ENCODE peak calls at places on chromosome 10, in four cellular contexts. G is activated CD4-positive, CD25-positive, alpha-beta regulatory T cell; Q is activated effector memory CD4-positive, alpha-beta T cell treated with Interleukin-2 at 50 U/mL for 16 hours; T is left lobe of liver. O is an unnamed sample.

GRCh38 chr10:70564113-70564725 is 38.3 kb downstream of the PRF1 start:
- DNase-seq in G (no peak), Q (no peak), T (no peak), O (no peak)

GRCh38 chr10:97463363-97464132 is 17.6 kb downstream of the ZDHHC16 start:
- DNase-seq in T (peak), G (peak), Q (peak), O (no peak)

GRCh38 chr10:100009283-100009792 is 409 bp downstream of the DNMBP start:
- DNase-seq in T (peak), G (no peak), Q (no peak), O (no peak)

GRCh38 chr10:66862687-66863290 is 63.0 kb upstream of the LRRTM3 start:
- DNase-seq in T (no peak), G (no peak), Q (no peak), O (no peak)

GRCh38 chr10:42149027-42149700 is 489.2 kb downstream of the ZNF33B start:
- DNase-seq in T (no peak), Q (no peak), G (no peak), O (no peak)

GRCh38 chr10:70430489-70431445 is 10.7 kb downstream of the NODAL start:
- DNase-seq in Q (no peak), T (peak), G (no peak), O (no peak)

GRCh38 chr10:87675396-87676376 is 16.0 kb downstream of the PAPSS2 start:
- DNase-seq in Q (no peak), T (no peak), G (no peak), O (no peak)

GRCh38 chr10:86648706-86649426 is 5.5 kb upstream of the OPN4 start:
- DNase-seq in Q (no peak), G (no peak), T (peak), O (no peak)

GRCh38 chr10:76624470-76624869 is 1013.1 kb downstream of the KCNMA1 start:
- DNase-seq in Q (no peak), G (no peak), T (no peak), O (no peak)

GRCh38 chr10:115882021-115882420 is 391.0 kb downstream of the GFRA1 start:
- DNase-seq in G (no peak), Q (no peak), T (no peak), O (no peak)

GRCh38 chr10:97302088-97302791 is 9.8 kb upstream of the ARHGAP19 start:
- DNase-seq in G (no peak), T (peak), Q (no peak), O (no peak)

GRCh38 chr10:78942006-78942405 is 126.8 kb upstream of the ZMIZ1 start:
- DNase-seq in T (no peak), G (no peak), Q (no peak), O (no peak)

GRCh38 chr10:14250496-14250895 is 80.2 kb downstream of the FRMD4A start:
- DNase-seq in Q (no peak), G (no peak), T (no peak), O (no peak)

GRCh38 chr10:19077276-19077675 is 28.7 kb downstream of the MALRD1 start:
- DNase-seq in Q (no peak), G (no peak), T (no peak), O (no peak)

GRCh38 chr10:119521443-119522204 is 20.9 kb downstream of the RGS10 start:
- DNase-seq in Q (no peak), G (no peak), T (no peak), O (no peak)

GRCh38 chr10:117501460-117502035 is 41.0 kb upstream of the EMX2 start:
- DNase-seq in G (no peak), Q (no peak), T (no peak), O (no peak)

GRCh38 chr10:75466886-75467285 is 35.5 kb downstream of the LRMDA start:
- DNase-seq in T (no peak), G (no peak), Q (no peak), O (no peak)

GRCh38 chr10:123472606-123473005 is 193.5 kb upstream of the GPR26 start:
- DNase-seq in Q (no peak), G (no peak), T (no peak), O (no peak)

GRCh38 chr10:30454744-30455498 is 20.9 kb downstream of the MAP3K8 start:
- DNase-seq in G (no peak), T (no peak), Q (no peak), O (no peak)

GRCh38 chr10:114868801-114869200 is 47.2 kb downstream of the FHIP2A start:
- DNase-seq in T (no peak), G (no peak), Q (no peak), O (no peak)

GRCh38 chr10:70328987-70329386 is 45.2 kb upstream of the NPFFR1 start:
- DNase-seq in Q (no peak), T (no peak), G (no peak), O (no peak)

GRCh38 chr10:122336961-122337360 is 37.5 kb upstream of the PLEKHA1 start:
- DNase-seq in T (no peak), Q (no peak), G (no peak), O (no peak)

GRCh38 chr10:79484476-79484875 is 27.9 kb upstream of the EIF5AL1 start:
- DNase-seq in Q (no peak), G (no peak), T (no peak), O (no peak)

GRCh38 chr10:61635946-61636345 is 26.8 kb upstream of the CABCOCO1 start:
- DNase-seq in Q (no peak), T (no peak), G (no peak), O (no peak)

GRCh38 chr10:45353176-45353575 is 20.8 kb upstream of the ALOX5 start:
- DNase-seq in Q (no peak), G (no peak), T (no peak), O (no peak)

GRCh38 chr10:103127241-103127640 is 65.8 kb downstream of the NT5C2 start:
- DNase-seq in Q (no peak), T (no peak), G (no peak), O (no peak)

GRCh38 chr10:89307213-89307612 is 5.4 kb downstream of the IFIT2 start:
- DNase-seq in T (no peak), Q (no peak), G (no peak), O (no peak)

GRCh38 chr10:6465854-6466524 is 114.1 kb downstream of the PRKCQ start:
- DNase-seq in T (no peak), G (no peak), Q (no peak), O (no peak)

GRCh38 chr10:19749185-19749729 is 67.0 kb upstream of the PLXDC2 start:
- DNase-seq in G (no peak), Q (no peak), T (no peak), O (no peak)

GRCh38 chr10:114436941-114437340 is 32.6 kb upstream of the AFAP1L2 start:
- DNase-seq in G (no peak), Q (no peak), T (no peak), O (no peak)

GRCh38 chr10:79127151-79127961 is 58.6 kb downstream of the ZMIZ1 start:
- DNase-seq in G (no peak), T (peak), Q (no peak), O (no peak)

GRCh38 chr10:96420610-96421009 is 61.8 kb upstream of the OPALIN start:
- DNase-seq in T (no peak), G (no peak), Q (no peak), O (no peak)